ENCODE peak calls at places on chromosomes 4 and X, in four cellular contexts. S, R, Z and Q are unnamed samples.
A peak's percentile ranks its signal among the peaks of the same experiment; 100 is the strongest.

GRCh38 chr4:8644461-8644891 is 51.9 kb downstream of the CPZ start:
- DNase-seq in S (no peak), R (no peak), Z (no peak), Q (no peak)

GRCh38 chr4:80407246-80407645 is 71.7 kb downstream of the CFAP299 start:
- DNase-seq in S (no peak), R (no peak), Z (no peak), Q (no peak)

GRCh38 chr4:7358100-7358735 is 76.5 kb downstream of the PSAPL1 start:
- DNase-seq in S (no peak), R (no peak), Z (no peak), Q (no peak)

GRCh38 chrX:10111364-10112148 is 45.2 kb upstream of the CLCN4 start:
- DNase-seq in S (peak; percentile 59), R (no peak), Z (peak; percentile 32), Q (no peak)

GRCh38 chrX:108160309-108160708 is 68.7 kb downstream of the ATG4A start:
- DNase-seq in S (no peak), R (no peak), Z (no peak), Q (no peak)

GRCh38 chrX:40003071-40003981 is 94.4 kb downstream of the BCOR start:
- DNase-seq in S (no peak), R (no peak), Z (peak; percentile 80), Q (no peak)

GRCh38 chr4:44583393-44583792 is 68.0 kb downstream of the YIPF7 start:
- DNase-seq in S (no peak), R (peak; percentile 10), Z (no peak), Q (no peak)

GRCh38 chr4:150782921-150783320 is 201.0 kb downstream of the MAB21L2 start:
- DNase-seq in S (no peak), R (no peak), Z (no peak), Q (no peak)

GRCh38 chrX:133859860-133860259 is 125.5 kb downstream of the GPC3 start:
- DNase-seq in S (no peak), R (no peak), Z (no peak), Q (no peak)

GRCh38 chr4:127140306-127140705 is 492.5 kb upstream of the INTU start:
- DNase-seq in S (no peak), R (no peak), Z (no peak), Q (no peak)

GRCh38 chrX:132443736-132444135 is 45.1 kb downstream of the MBNL3 start:
- DNase-seq in S (no peak), R (no peak), Z (no peak), Q (no peak)

GRCh38 chr4:141654098-141654497 is 17.7 kb downstream of the IL15 start:
- DNase-seq in S (no peak), R (peak; percentile 62), Z (no peak), Q (no peak)

GRCh38 chr4:17168571-17168970 is 270.1 kb upstream of the LDB2 start:
- DNase-seq in S (no peak), R (no peak), Z (no peak), Q (no peak)

GRCh38 chrX:78119521-78120227 is 15.6 kb downstream of the PGK1 start:
- DNase-seq in S (no peak), R (no peak), Z (no peak), Q (no peak)

GRCh38 chr4:143433231-143433630 is 80.3 kb upstream of the SMARCA5 start:
- DNase-seq in S (no peak), R (no peak), Z (no peak), Q (no peak)

GRCh38 chr4:1904042-1904441 is 32.8 kb downstream of the NSD2 start:
- DNase-seq in S (no peak), R (no peak), Z (peak; percentile 57), Q (no peak)

GRCh38 chr4:75673959-75674328 is 733 bp upstream of the G3BP2 start:
- DNase-seq in S (no peak), R (no peak), Z (no peak), Q (peak; percentile 31)

GRCh38 chrX:21802054-21802660 is 37.3 kb upstream of the MBTPS2 start:
- DNase-seq in S (no peak), R (no peak), Z (no peak), Q (no peak)

GRCh38 chrX:17605676-17606075 is 131.6 kb upstream of the SCML1 start:
- DNase-seq in S (no peak), R (no peak), Z (no peak), Q (no peak)

GRCh38 chr4:7254736-7255487 is 62.6 kb downstream of the SORCS2 start:
- DNase-seq in S (peak; percentile 54), R (no peak), Z (no peak), Q (no peak)

GRCh38 chr4:139814285-139815015 is 148.8 kb downstream of the MGST2 start:
- DNase-seq in S (no peak), R (no peak), Z (no peak), Q (no peak)

GRCh38 chr4:110567266-110567665 is 55.6 kb downstream of the PITX2 start:
- DNase-seq in S (no peak), R (no peak), Z (no peak), Q (no peak)

GRCh38 chr4:77001907-77002306 is 52.4 kb downstream of the SEPTIN11 start:
- DNase-seq in S (no peak), R (no peak), Z (no peak), Q (no peak)

GRCh38 chrX:83916525-83916924 is 55.6 kb downstream of the CYLC1 start:
- DNase-seq in S (no peak), R (peak; percentile 34), Z (no peak), Q (peak; percentile 3)

GRCh38 chr4:78291277-78291676 is 234.2 kb downstream of the FRAS1 start:
- DNase-seq in S (no peak), R (no peak), Z (no peak), Q (no peak)

GRCh38 chrX:50066318-50066937 is 134.4 kb downstream of the AKAP4 start:
- DNase-seq in S (no peak), R (no peak), Z (no peak), Q (no peak)

GRCh38 chrX:119502727-119503483 is 34.7 kb downstream of the SLC25A5 start:
- DNase-seq in S (no peak), R (no peak), Z (peak; percentile 65), Q (no peak)

GRCh38 chr4:6301732-6302442 is 32.2 kb downstream of the WFS1 start:
- DNase-seq in S (no peak), R (no peak), Z (no peak), Q (no peak)

GRCh38 chr4:23305026-23305425 is 584.8 kb downstream of the PPARGC1A start:
- DNase-seq in S (no peak), R (no peak), Z (peak; percentile 2), Q (no peak)

DNA sequence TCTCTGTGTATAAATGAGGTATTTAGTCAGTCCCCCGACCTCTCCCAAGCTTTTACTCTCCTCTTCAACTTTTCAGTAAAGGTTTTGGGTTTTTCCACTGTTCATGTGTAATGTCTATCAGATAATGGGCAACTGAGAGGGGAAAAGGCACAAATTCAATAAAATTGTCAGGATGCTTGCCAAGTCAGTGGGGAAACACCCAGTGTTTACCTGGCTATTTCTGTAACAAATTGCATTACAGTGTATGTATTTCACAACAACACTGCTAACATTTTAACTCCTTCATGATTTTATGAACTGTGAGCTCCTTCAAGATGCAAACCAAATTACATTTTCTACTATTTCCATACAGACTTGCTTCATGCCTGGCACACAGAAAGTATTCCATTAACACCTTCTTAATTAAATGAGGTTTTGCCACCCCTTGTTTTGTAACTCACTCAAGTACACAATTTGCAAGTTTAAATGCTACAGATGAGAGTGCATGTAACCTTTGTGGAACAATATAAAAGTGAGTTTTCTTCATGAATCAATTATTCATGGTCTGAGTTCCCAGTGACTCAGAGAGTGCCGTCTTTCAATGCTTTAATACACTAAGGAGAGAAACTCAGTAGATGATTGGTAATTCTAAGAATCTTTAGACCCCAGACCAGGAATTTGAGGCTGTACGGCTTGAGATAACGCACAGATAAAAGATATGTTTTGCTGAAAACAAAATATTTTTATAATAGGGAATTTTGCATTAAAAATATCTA is 149.8 kb upstream of the TLL1 start:
- DNase-seq in S (no peak), R (no peak), Z (no peak), Q (no peak)
- TF ChIP-seq ETV6 in S (no peak), R (no peak), Z (no peak), Q (no peak)

GRCh38 chrX:32421266-32421665 is 790.1 kb downstream of the DMD start:
- DNase-seq in S (no peak), R (no peak), Z (no peak), Q (no peak)
- TF ChIP-seq ETV6 in S (no peak), R (no peak), Z (no peak), Q (no peak)

GRCh38 chr4:28890949-28891348 is 1829.2 kb upstream of the PCDH7 start:
- DNase-seq in S (no peak), R (no peak), Z (no peak), Q (no peak)

GRCh38 chr4:28883211-28883610 is 1837.0 kb upstream of the PCDH7 start:
- DNase-seq in S (no peak), R (no peak), Z (no peak), Q (no peak)

DNA sequence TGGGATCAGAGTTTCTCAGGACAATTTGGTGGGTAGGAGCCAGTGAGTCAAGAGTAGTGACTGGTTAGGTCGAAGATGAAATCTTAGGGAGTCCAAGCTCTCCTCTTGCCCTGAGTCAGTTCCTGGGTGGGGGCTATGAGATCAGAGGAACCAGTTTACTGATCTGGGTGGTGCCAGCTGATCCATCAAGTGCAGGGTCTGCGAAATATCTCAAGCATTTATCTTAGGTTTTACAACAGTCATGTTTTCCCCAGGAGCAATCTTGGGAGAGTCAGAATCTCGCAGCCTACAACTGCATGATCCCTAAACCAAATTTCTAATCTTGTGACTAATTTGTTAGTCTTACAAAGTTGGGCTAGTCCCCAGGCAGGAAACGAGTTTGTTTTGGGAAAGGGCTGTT is 1833.2 kb upstream of the PCDH7 start:
- DNase-seq in S (no peak), R (no peak), Z (no peak), Q (no peak)
- TF ChIP-seq ETV6 in S (no peak), R (no peak), Z (no peak), Q (no peak)

GRCh38 chrX:46626566-46626965 is 53.0 kb downstream of the CHST7 start:
- DNase-seq in S (no peak), R (no peak), Z (no peak), Q (no peak)

GRCh38 chrX:46627700-46628405 is 54.3 kb downstream of the CHST7 start:
- DNase-seq in S (no peak), R (no peak), Z (no peak), Q (no peak)

GRCh38 chrX:46627044-46627443 is 53.5 kb downstream of the CHST7 start:
- DNase-seq in S (no peak), R (no peak), Z (no peak), Q (no peak)

GRCh38 chrX:46630141-46630540 is 56.6 kb downstream of the CHST7 start:
- DNase-seq in S (no peak), R (no peak), Z (no peak), Q (no peak)

GRCh38 chrX:46628406-46629371 is 55.1 kb downstream of the CHST7 start:
- DNase-seq in S (peak; percentile 91), R (no peak), Z (no peak), Q (no peak)
- TF ChIP-seq ETV6 in S (peak; percentile 93), R (no peak), Z (no peak), Q (no peak)

GRCh38 chrX:41470706-41471105 is 23.6 kb downstream of the NYX start:
- DNase-seq in S (no peak), R (no peak), Z (no peak), Q (no peak)
- TF ChIP-seq ETV6 in S (no peak), R (no peak), Z (no peak), Q (no peak)

GRCh38 chr4:178611062-178611461 is 1168.8 kb upstream of the AGA start:
- DNase-seq in S (no peak), R (no peak), Z (no peak), Q (no peak)

GRCh38 chr4:178612725-178613124 is 1170.5 kb upstream of the AGA start:
- DNase-seq in S (no peak), R (no peak), Z (no peak), Q (no peak)
- TF ChIP-seq ETV6 in S (no peak), R (no peak), Z (no peak), Q (no peak)

GRCh38 chr4:38832206-38832605 is 24.4 kb downstream of the TLR6 start:
- DNase-seq in S (no peak), R (no peak), Z (no peak), Q (no peak)
- TF ChIP-seq ETV6 in S (no peak), R (no peak), Z (no peak), Q (no peak)